ENCODE peak calls at places on chromosomes 6 and 20, in six cellular contexts. One of them, this sample, is unnamed.

GRCh38 chr20:41249371-41249770 is 68.2 kb downstream of the ZHX3 start:
- DNase-seq in NT2/D1: no peak
- DNase-seq in left lung: peak; percentile 53
- DNase-seq in uterus: peak; percentile 86
- DNase-seq in PC-9: peak; percentile 38
- DNase-seq in fibroblast of lung: peak; percentile 92
- DNase-seq in this sample: no peak

GRCh38 chr6:77040566-77041195 is 422.6 kb downstream of the HTR1B start:
- DNase-seq in fibroblast of lung: peak; percentile 18
- DNase-seq in uterus: no peak
- DNase-seq in PC-9: no peak
- DNase-seq in NT2/D1: no peak
- DNase-seq in left lung: no peak
- DNase-seq in this sample: no peak

GRCh38 chr6:72631480-72631879 is 9.6 kb downstream of the KCNQ5 start:
- DNase-seq in PC-9: no peak
- DNase-seq in uterus: no peak
- DNase-seq in NT2/D1: no peak
- DNase-seq in fibroblast of lung: no peak
- DNase-seq in left lung: no peak
- DNase-seq in this sample: no peak

GRCh38 chr20:19745584-19745983 is 12.5 kb upstream of the RIN2 start:
- DNase-seq in uterus: no peak
- DNase-seq in NT2/D1: no peak
- DNase-seq in fibroblast of lung: no peak
- DNase-seq in left lung: no peak
- DNase-seq in PC-9: no peak
- DNase-seq in this sample: no peak

GRCh38 chr6:149132336-149132735 is 185.2 kb upstream of the TAB2 start:
- DNase-seq in fibroblast of lung: no peak
- DNase-seq in uterus: no peak
- DNase-seq in left lung: no peak
- DNase-seq in NT2/D1: no peak
- DNase-seq in PC-9: no peak
- DNase-seq in this sample: no peak

GRCh38 chr6:46325561-46326525 is 155.1 kb upstream of the ENPP5 start:
- DNase-seq in NT2/D1: no peak
- DNase-seq in left lung: peak; percentile 40
- DNase-seq in fibroblast of lung: peak; percentile 87
- DNase-seq in uterus: no peak
- DNase-seq in PC-9: no peak
- DNase-seq in this sample: no peak

GRCh38 chr6:15518878-15519277 is 143.9 kb downstream of the DTNBP1 start:
- DNase-seq in left lung: no peak
- DNase-seq in NT2/D1: no peak
- DNase-seq in fibroblast of lung: no peak
- DNase-seq in PC-9: no peak
- DNase-seq in uterus: no peak
- DNase-seq in this sample: no peak

GRCh38 chr6:79947191-79948173 is at the start of gene ELOVL4:
- DNase-seq in NT2/D1: peak; percentile 57
- DNase-seq in fibroblast of lung: peak; percentile 85
- DNase-seq in uterus: peak; percentile 78
- DNase-seq in PC-9: no peak
- DNase-seq in left lung: peak; percentile 42
- DNase-seq in this sample: peak; percentile 66

GRCh38 chr6:139882977-139883728 is 508.7 kb upstream of the CITED2 start:
- DNase-seq in uterus: no peak
- DNase-seq in NT2/D1: no peak
- DNase-seq in PC-9: peak; percentile 72
- DNase-seq in fibroblast of lung: peak; percentile 66
- DNase-seq in left lung: no peak
- DNase-seq in this sample: no peak

GRCh38 chr6:64330694-64331309 is 695.2 kb downstream of the PHF3 start:
- DNase-seq in uterus: peak; percentile 62
- DNase-seq in fibroblast of lung: peak; percentile 1
- DNase-seq in left lung: peak; percentile 57
- DNase-seq in PC-9: peak; percentile 48
- DNase-seq in NT2/D1: peak; percentile 27
- DNase-seq in this sample: no peak

GRCh38 chr6:55153284-55153683 is 21.0 kb upstream of the HCRTR2 start:
- DNase-seq in NT2/D1: no peak
- DNase-seq in PC-9: no peak
- DNase-seq in fibroblast of lung: no peak
- DNase-seq in left lung: no peak
- DNase-seq in uterus: no peak
- DNase-seq in this sample: no peak

GRCh38 chr6:18493421-18493891 is 106.3 kb downstream of the RNF144B start:
- DNase-seq in PC-9: peak; percentile 84
- DNase-seq in left lung: no peak
- DNase-seq in uterus: no peak
- DNase-seq in NT2/D1: no peak
- DNase-seq in fibroblast of lung: no peak
- DNase-seq in this sample: no peak

GRCh38 chr20:1893721-1894470 is 1.3 kb upstream of the SIRPA start:
- DNase-seq in left lung: peak; percentile 74
- DNase-seq in fibroblast of lung: no peak
- DNase-seq in uterus: peak; percentile 35
- DNase-seq in NT2/D1: peak; percentile 48
- DNase-seq in PC-9: no peak
- DNase-seq in this sample: no peak

GRCh38 chr6:170189236-170189635 is 101.6 kb downstream of the DLL1 start:
- DNase-seq in fibroblast of lung: no peak
- DNase-seq in NT2/D1: no peak
- DNase-seq in PC-9: no peak
- DNase-seq in left lung: no peak
- DNase-seq in uterus: no peak
- DNase-seq in this sample: no peak
- H3K9me3 ChIP-seq in fibroblast of lung: no peaks in the 10 kb centered on the region
- H3K9me3 ChIP-seq in NT2/D1: peaks cover 1% of the 10 kb centered on the region
- H3K9me3 ChIP-seq in PC-9: no peaks in the 10 kb centered on the region
- H3K9me3 ChIP-seq in left lung: peaks cover under 1% of the 10 kb centered on the region
- H3K9me3 ChIP-seq in uterus: no peaks in the 10 kb centered on the region
- H3K9me3 ChIP-seq in this sample: no peaks in the 10 kb centered on the region

GRCh38 chr20:36812601-36813000 is 39.0 kb upstream of the DSN1 start:
- DNase-seq in PC-9: no peak
- DNase-seq in fibroblast of lung: no peak
- DNase-seq in left lung: no peak
- DNase-seq in uterus: no peak
- DNase-seq in NT2/D1: no peak
- DNase-seq in this sample: no peak

GRCh38 chr20:36805396-36805795 is 31.8 kb upstream of the DSN1 start:
- DNase-seq in uterus: no peak
- DNase-seq in NT2/D1: no peak
- DNase-seq in PC-9: no peak
- DNase-seq in left lung: no peak
- DNase-seq in fibroblast of lung: no peak
- DNase-seq in this sample: no peak

GRCh38 chr20:36806049-36806448 is 32.5 kb upstream of the DSN1 start:
- DNase-seq in uterus: no peak
- DNase-seq in left lung: no peak
- DNase-seq in NT2/D1: no peak
- DNase-seq in fibroblast of lung: no peak
- DNase-seq in PC-9: no peak
- DNase-seq in this sample: no peak

GRCh38 chr20:36804425-36804824 is 30.9 kb upstream of the DSN1 start:
- DNase-seq in PC-9: no peak
- DNase-seq in uterus: no peak
- DNase-seq in fibroblast of lung: no peak
- DNase-seq in left lung: no peak
- DNase-seq in NT2/D1: no peak
- DNase-seq in this sample: no peak

GRCh38 chr20:36808317-36809257 is 35.0 kb upstream of the DSN1 start:
- DNase-seq in fibroblast of lung: peak; percentile 64
- DNase-seq in PC-9: peak; percentile 96
- DNase-seq in NT2/D1: peak; percentile 56
- DNase-seq in uterus: peak; percentile 45
- DNase-seq in left lung: peak; percentile 67
- DNase-seq in this sample: peak; percentile 62
- H3K36me3 ChIP-seq in fibroblast of lung: peaks cover 24% of the 10 kb centered on the region
- H3K36me3 ChIP-seq in PC-9: no peaks in the 10 kb centered on the region
- H3K36me3 ChIP-seq in NT2/D1: peaks cover 76% of the 10 kb centered on the region
- H3K36me3 ChIP-seq in uterus: no peaks in the 10 kb centered on the region
- H3K36me3 ChIP-seq in left lung: peaks cover 68% of the 10 kb centered on the region
- H3K36me3 ChIP-seq in this sample: no peaks in the 10 kb centered on the region

DNA sequence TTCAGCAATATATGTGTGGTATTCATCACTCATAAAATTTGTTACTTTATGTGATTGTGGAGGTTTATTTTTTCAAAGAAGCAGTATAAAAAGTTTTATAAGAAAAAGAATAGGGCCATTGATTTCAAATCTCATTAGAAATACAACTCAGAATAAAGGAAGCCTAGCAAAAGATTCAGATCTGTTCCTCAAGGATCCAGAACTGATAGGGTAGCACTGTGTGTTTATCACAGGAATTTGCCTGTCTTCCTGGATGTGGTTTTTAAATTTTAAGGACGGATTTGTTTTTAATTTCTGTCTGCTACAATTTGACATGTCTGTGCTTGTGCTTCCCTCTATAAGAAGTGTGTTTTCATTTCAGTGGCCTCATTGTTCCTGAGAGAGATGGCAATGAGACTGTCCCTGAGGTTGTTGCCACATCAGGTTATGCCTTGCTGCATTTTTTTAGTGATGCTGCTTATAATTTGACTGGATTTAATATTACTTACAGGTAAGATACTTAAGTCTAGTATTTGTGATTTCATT is 74.6 kb downstream of the ATRN start:
- DNase-seq in NT2/D1: no peak
- DNase-seq in PC-9: no peak
- DNase-seq in fibroblast of lung: peak; percentile 4
- DNase-seq in left lung: no peak
- DNase-seq in uterus: no peak
- DNase-seq in this sample: no peak
- H3K9me3 ChIP-seq in NT2/D1: no peaks in the 10 kb centered on the region
- H3K9me3 ChIP-seq in PC-9: no peaks in the 10 kb centered on the region
- H3K9me3 ChIP-seq in fibroblast of lung: no peaks in the 10 kb centered on the region
- H3K9me3 ChIP-seq in left lung: no peaks in the 10 kb centered on the region
- H3K9me3 ChIP-seq in uterus: no peaks in the 10 kb centered on the region
- H3K9me3 ChIP-seq in this sample: no peaks in the 10 kb centered on the region

GRCh38 chr6:136613477-136613876 is 63.3 kb upstream of the MAP7 start:
- DNase-seq in PC-9: no peak
- DNase-seq in NT2/D1: no peak
- DNase-seq in uterus: no peak
- DNase-seq in fibroblast of lung: peak; percentile 56
- DNase-seq in left lung: no peak
- DNase-seq in this sample: no peak

GRCh38 chr6:136616527-136616926 is 66.3 kb upstream of the MAP7 start:
- DNase-seq in uterus: no peak
- DNase-seq in left lung: no peak
- DNase-seq in NT2/D1: no peak
- DNase-seq in fibroblast of lung: no peak
- DNase-seq in PC-9: no peak
- DNase-seq in this sample: no peak

GRCh38 chr6:136614350-136614749 is 64.1 kb upstream of the MAP7 start:
- DNase-seq in NT2/D1: no peak
- DNase-seq in PC-9: no peak
- DNase-seq in fibroblast of lung: no peak
- DNase-seq in uterus: no peak
- DNase-seq in left lung: no peak
- DNase-seq in this sample: no peak

GRCh38 chr6:136612666-136613389 is 62.6 kb upstream of the MAP7 start:
- DNase-seq in fibroblast of lung: no peak
- DNase-seq in NT2/D1: no peak
- DNase-seq in left lung: no peak
- DNase-seq in uterus: no peak
- DNase-seq in PC-9: no peak
- DNase-seq in this sample: no peak

GRCh38 chr6:136614994-136615393 is 64.8 kb upstream of the MAP7 start:
- DNase-seq in fibroblast of lung: no peak
- DNase-seq in left lung: no peak
- DNase-seq in PC-9: no peak
- DNase-seq in NT2/D1: no peak
- DNase-seq in uterus: no peak
- DNase-seq in this sample: no peak
- H3K36me3 ChIP-seq in fibroblast of lung: no peaks in the 10 kb centered on the region
- H3K36me3 ChIP-seq in left lung: peaks cover 41% of the 10 kb centered on the region
- H3K36me3 ChIP-seq in PC-9: peaks cover 31% of the 10 kb centered on the region
- H3K36me3 ChIP-seq in NT2/D1: no peaks in the 10 kb centered on the region
- H3K36me3 ChIP-seq in uterus: no peaks in the 10 kb centered on the region
- H3K36me3 ChIP-seq in this sample: peaks cover 5% of the 10 kb centered on the region

GRCh38 chr20:49279677-49280462 is 2.0 kb upstream of the ZNFX1 start:
- DNase-seq in uterus: no peak
- DNase-seq in PC-9: peak; percentile 32
- DNase-seq in fibroblast of lung: no peak
- DNase-seq in left lung: no peak
- DNase-seq in NT2/D1: no peak
- DNase-seq in this sample: no peak
- H3K9me3 ChIP-seq in uterus: no peaks in the 10 kb centered on the region
- H3K9me3 ChIP-seq in PC-9: peaks cover 51% of the 10 kb centered on the region
- H3K9me3 ChIP-seq in fibroblast of lung: peaks cover 10% of the 10 kb centered on the region
- H3K9me3 ChIP-seq in left lung: peaks cover 23% of the 10 kb centered on the region
- H3K9me3 ChIP-seq in NT2/D1: peaks cover 75% of the 10 kb centered on the region
- H3K9me3 ChIP-seq in this sample: peaks cover 46% of the 10 kb centered on the region

DNA sequence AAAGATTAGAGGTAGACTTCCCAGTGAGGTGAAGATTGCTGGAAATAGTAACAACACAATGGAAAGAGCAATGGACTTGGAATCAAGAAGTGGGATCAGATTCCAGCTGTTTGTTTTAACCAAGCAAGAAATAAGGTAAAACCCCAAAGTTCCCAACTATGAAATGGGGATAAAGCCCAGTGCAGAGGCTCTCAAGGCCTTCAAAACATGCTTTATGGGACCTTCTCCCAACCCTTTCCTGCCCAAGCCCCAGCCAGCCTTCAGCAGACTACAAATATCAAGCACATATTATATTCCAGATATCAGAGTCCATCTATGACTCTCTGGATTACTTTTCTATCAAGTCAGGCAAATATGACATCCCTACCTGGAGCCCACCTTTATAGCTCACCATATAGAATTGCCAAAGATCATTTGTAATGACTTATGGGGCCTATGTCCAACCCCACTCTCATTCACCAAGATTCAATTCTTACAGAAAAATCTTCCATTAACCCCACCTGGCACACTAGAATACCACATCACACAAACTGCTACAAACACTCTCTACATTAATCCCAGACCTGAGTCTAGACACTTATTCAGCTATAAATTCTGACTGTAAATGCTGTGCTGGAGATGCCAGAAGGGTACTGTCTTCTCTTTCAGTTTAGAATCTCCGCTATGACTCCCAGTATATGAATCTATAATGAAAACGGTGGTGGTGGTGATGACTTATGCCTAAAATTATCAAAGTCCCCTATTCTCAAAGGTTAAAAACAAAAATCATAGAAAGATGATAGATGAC is 6.1 kb downstream of the DDX39B start:
- DNase-seq in fibroblast of lung: no peak
- DNase-seq in NT2/D1: no peak
- DNase-seq in left lung: no peak
- DNase-seq in uterus: no peak
- DNase-seq in PC-9: no peak
- DNase-seq in this sample: no peak
- H3K36me3 ChIP-seq in fibroblast of lung: peaks cover 42% of the 10 kb centered on the region
- H3K36me3 ChIP-seq in NT2/D1: peaks cover 97% of the 10 kb centered on the region
- H3K36me3 ChIP-seq in left lung: peaks cover 96% of the 10 kb centered on the region
- H3K36me3 ChIP-seq in uterus: no peaks in the 10 kb centered on the region
- H3K36me3 ChIP-seq in PC-9: peaks cover 77% of the 10 kb centered on the region
- H3K36me3 ChIP-seq in this sample: peaks cover 72% of the 10 kb centered on the region

GRCh38 chr20:64766-65322 is 22.6 kb upstream of the DEFB125 start:
- DNase-seq in NT2/D1: no peak
- DNase-seq in left lung: no peak
- DNase-seq in fibroblast of lung: no peak
- DNase-seq in uterus: no peak
- DNase-seq in PC-9: no peak
- DNase-seq in this sample: no peak
- H3K9me3 ChIP-seq in NT2/D1: peaks cover 57% of the 10 kb centered on the region
- H3K9me3 ChIP-seq in left lung: peaks cover 25% of the 10 kb centered on the region
- H3K9me3 ChIP-seq in fibroblast of lung: no peaks in the 10 kb centered on the region
- H3K9me3 ChIP-seq in uterus: no peaks in the 10 kb centered on the region
- H3K9me3 ChIP-seq in PC-9: no peaks in the 10 kb centered on the region
- H3K9me3 ChIP-seq in this sample: no peaks in the 10 kb centered on the region

GRCh38 chr20:63597651-63598478 is 23.8 kb upstream of the HELZ2 start:
- DNase-seq in left lung: no peak
- DNase-seq in PC-9: no peak
- DNase-seq in fibroblast of lung: no peak
- DNase-seq in NT2/D1: no peak
- DNase-seq in uterus: no peak
- DNase-seq in this sample: no peak
- H3K36me3 ChIP-seq in left lung: peaks cover 98% of the 10 kb centered on the region
- H3K36me3 ChIP-seq in PC-9: peaks cover 5% of the 10 kb centered on the region
- H3K36me3 ChIP-seq in fibroblast of lung: peaks cover 22% of the 10 kb centered on the region
- H3K36me3 ChIP-seq in NT2/D1: peaks cover 72% of the 10 kb centered on the region
- H3K36me3 ChIP-seq in uterus: no peaks in the 10 kb centered on the region
- H3K36me3 ChIP-seq in this sample: peaks cover 23% of the 10 kb centered on the region

This sample was measured in CD8-positive, alpha-beta memory T cell.